ENCODE peak calls at places on chromosomes 16 and 17, in ten cellular contexts. Z is heart left ventricle, A is tibial artery, U is IMR-90, L is GM23248, I is MM.1S, M is neural progenitor cell, T is gastrocnemius medialis, F is aorta, V is fibroblast of lung. P is an unnamed sample.

GRCh38 chr16:27690604-27691003 is 140.7 kb downstream of the KATNIP start:
- DNase-seq in Z (no peak), A (no peak), U (peak; percentile 5), L (peak; percentile 42), I (peak; percentile 24), M (peak; percentile 47), T (no peak), F (peak; percentile 79), V (peak; percentile 14), P (no peak)

GRCh38 chr16:57017251-57017650 is 27.9 kb downstream of the NLRC5 start:
- DNase-seq in Z (no peak), A (no peak), U (peak; percentile 66), L (peak; percentile 38), I (no peak), M (no peak), T (no peak), F (no peak), V (peak; percentile 20), P (no peak)

GRCh38 chr17:5901731-5902660 is 168.2 kb upstream of the WSCD1 start:
- DNase-seq in Z (no peak), A (peak; percentile 12), U (no peak), L (no peak), I (no peak), M (no peak), T (no peak), F (no peak), V (no peak), P (no peak)

GRCh38 chr16:66472961-66473610 is 46.0 kb downstream of the BEAN1 start:
- DNase-seq in Z (no peak), A (no peak), U (no peak), L (no peak), I (no peak), M (no peak), T (no peak), F (peak; percentile 41), V (no peak), P (no peak)

GRCh38 chr16:56462064-56462796 is 10.9 kb downstream of the OGFOD1 start:
- DNase-seq in Z (no peak), A (no peak), U (no peak), L (no peak), I (no peak), M (no peak), T (no peak), F (no peak), V (no peak), P (no peak)

GRCh38 chr16:22633794-22634193 is 123.1 kb downstream of the NPIPB5 start:
- DNase-seq in Z (no peak), A (no peak), U (no peak), L (no peak), I (no peak), M (no peak), T (no peak), F (no peak), V (no peak), P (no peak)

GRCh38 chr17:497587-498034 is 145.0 kb upstream of the RPH3AL start:
- DNase-seq in Z (no peak), A (no peak), U (no peak), L (no peak), I (no peak), M (no peak), T (no peak), F (peak; percentile 15), V (no peak), P (no peak)

GRCh38 chr17:72970794-72971512 is 121.5 kb downstream of the SLC39A11 start:
- DNase-seq in Z (no peak), A (no peak), U (peak; percentile 13), L (no peak), I (no peak), M (no peak), T (no peak), F (no peak), V (peak; percentile 34), P (no peak)

GRCh38 chr16:89037261-89038152 is 56.1 kb upstream of the ACSF3 start:
- DNase-seq in Z (no peak), A (no peak), U (peak; percentile 20), L (peak; percentile 67), I (peak; percentile 16), M (peak; percentile 91), T (no peak), F (peak; percentile 71), V (peak; percentile 17), P (no peak)

GRCh38 chr17:14206891-14207290 is 29.8 kb downstream of the CDRT15 start:
- DNase-seq in Z (no peak), A (no peak), U (no peak), L (no peak), I (no peak), M (no peak), T (no peak), F (no peak), V (no peak), P (no peak)

GRCh38 chr16:48576927-48577326 is 33.1 kb downstream of the N4BP1 start:
- DNase-seq in Z (no peak), A (no peak), U (peak; percentile 28), L (peak; percentile 50), I (no peak), M (no peak), T (no peak), F (no peak), V (peak; percentile 63), P (no peak)

GRCh38 chr17:67575325-67575724 is 142.4 kb upstream of the NOL11 start:
- DNase-seq in Z (no peak), A (no peak), U (no peak), L (no peak), I (no peak), M (no peak), T (no peak), F (no peak), V (no peak), P (no peak)

GRCh38 chr17:52470553-52470952 is 312.0 kb upstream of the CA10 start:
- DNase-seq in Z (no peak), A (no peak), U (no peak), L (no peak), I (no peak), M (no peak), T (no peak), F (no peak), V (no peak), P (no peak)

GRCh38 chr17:41617698-41618097 is 5.1 kb upstream of the KRT16 start:
- DNase-seq in Z (no peak), A (no peak), U (no peak), L (no peak), I (no peak), M (no peak), T (no peak), F (peak; percentile 57), V (no peak), P (no peak)

DNA sequence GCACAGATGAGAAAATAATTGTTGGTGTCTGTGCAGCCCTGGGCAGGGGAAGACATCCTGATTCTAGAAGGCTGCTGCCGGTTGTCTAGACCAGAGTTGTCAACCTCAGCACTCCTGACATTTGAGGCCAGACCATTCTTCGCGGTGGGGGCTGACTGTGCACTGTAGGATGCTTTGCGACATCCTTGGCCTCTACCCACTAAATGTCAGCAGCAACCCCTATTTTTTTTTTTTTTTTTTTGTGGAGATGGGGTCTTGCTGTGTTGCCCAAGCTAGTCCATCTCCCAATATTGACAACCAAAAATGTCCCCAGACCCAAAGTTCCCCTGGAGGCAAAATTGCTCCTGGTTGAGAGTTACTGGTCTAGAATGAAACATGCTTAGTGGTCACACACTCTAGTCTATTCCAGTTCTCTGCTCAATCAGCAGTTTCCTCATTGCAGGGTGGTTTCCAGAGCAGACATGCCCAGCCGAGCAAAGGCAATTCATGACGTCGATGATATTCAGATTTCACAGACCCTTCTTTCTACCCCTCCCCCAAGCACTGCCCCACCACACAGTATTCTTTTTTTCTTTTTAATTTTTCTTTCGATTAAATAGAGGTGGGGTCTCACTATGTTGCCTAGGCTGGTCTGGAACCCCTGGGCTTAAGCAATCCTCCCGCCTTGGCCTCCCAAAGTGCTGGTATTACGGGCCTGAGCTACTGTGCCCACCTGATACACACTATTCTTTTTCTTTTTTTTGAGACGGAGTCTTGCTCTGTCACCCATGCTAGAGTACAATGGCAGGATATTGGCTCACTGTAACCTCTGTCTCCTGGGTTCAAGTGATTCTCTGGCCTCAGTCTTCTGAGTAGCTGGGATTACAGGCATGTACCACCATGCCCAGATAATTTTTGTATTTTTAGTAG is 9.0 kb downstream of the C17orf99 start:
- DNase-seq in Z (no peak), A (no peak), U (no peak), L (no peak), I (peak; percentile 98), M (no peak), T (no peak), F (no peak), V (no peak), P (no peak)
- H3K27ac ChIP-seq in Z (no peak overlapping the region), A (no peak overlapping the region), U (no peak overlapping the region), L (no peak overlapping the region), I (peak overlapping the region; percentile 97), M (no peak overlapping the region), T (no peak overlapping the region), F (no peak overlapping the region), V (no peak overlapping the region), P (no peak overlapping the region)

DNA sequence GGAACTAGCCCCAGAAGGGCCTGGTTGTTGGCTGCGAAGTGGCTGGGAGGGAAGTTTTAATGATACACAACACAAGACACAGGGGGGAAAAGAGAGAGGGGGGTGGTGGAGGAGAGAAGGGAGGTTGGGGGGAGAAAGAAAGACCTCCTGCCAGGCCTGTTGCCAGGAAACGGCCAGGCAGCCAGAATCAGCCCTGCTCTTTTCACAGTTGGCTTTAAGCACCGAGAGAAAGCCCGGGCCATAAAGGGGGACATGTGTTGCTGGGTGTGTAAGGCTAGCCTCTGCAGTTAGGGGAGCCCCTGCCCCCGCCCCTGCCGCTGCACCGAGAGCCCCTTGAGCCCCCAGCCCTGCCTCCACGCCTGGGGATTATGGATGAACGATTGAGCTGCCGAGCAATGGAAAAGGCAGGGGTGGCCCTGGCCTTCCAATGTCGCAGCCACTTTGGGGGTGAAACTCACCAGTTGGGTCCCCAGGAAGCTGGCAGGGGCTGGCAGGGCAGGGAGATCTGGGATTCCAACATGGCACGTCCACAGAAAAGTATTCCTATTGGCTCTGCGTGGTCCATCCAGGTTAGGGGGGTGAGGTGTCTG is 13.9 kb upstream of the WNT3 start:
- DNase-seq in Z (no peak), A (no peak), U (no peak), L (no peak), I (no peak), M (peak; percentile 85), T (no peak), F (no peak), V (no peak), P (no peak)
- H3K27ac ChIP-seq in Z (no peak overlapping the region), A (no peak overlapping the region), U (no peak overlapping the region), L (no peak overlapping the region), I (no peak overlapping the region), M (no peak overlapping the region), T (no peak overlapping the region), F (no peak overlapping the region), V (no peak overlapping the region), P (no peak overlapping the region)

GRCh38 chr16:58196898-58197313 is 1.0 kb downstream of the CSNK2A2 start:
- DNase-seq in Z (no peak), A (no peak), U (peak; percentile 48), L (peak; percentile 62), I (no peak), M (peak; percentile 19), T (no peak), F (no peak), V (peak; percentile 55), P (no peak)
- H3K27ac ChIP-seq in Z (no peak overlapping the region), A (peak overlapping the region; percentile 46), U (peak overlapping the region; percentile 48), L (no peak overlapping the region), I (no peak overlapping the region), M (no peak overlapping the region), T (no peak overlapping the region), F (no peak overlapping the region), V (peak overlapping the region; percentile 59), P (peak overlapping the region; percentile 30)

DNA sequence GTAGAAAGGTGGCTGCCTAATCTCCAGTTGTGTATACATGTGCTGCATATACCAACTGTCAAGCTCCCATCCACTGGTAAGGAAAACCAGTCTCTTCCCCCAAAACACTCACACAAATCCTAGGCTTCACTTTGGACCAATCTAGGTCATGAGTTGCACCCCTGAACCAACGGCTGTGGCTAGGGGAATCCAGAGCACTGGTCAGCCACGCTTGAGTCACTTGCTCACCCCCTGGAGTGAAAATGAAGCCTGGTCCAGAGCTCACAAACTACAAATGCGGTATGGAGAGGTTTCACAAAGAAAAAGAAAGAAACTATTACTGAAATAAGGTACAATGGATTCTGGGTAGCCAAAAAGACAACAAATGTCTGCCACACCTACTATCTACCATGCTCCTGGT is 66.1 kb upstream of the NLK start:
- DNase-seq in Z (no peak), A (no peak), U (no peak), L (no peak), I (no peak), M (no peak), T (no peak), F (no peak), V (peak; percentile 11), P (no peak)
- H3K27ac ChIP-seq in Z (no peak overlapping the region), A (no peak overlapping the region), U (no peak overlapping the region), L (no peak overlapping the region), I (no peak overlapping the region), M (no peak overlapping the region), T (no peak overlapping the region), F (no peak overlapping the region), V (no peak overlapping the region), P (no peak overlapping the region)

P was measured in CD4-positive, alpha-beta memory T cell.